ENCODE peak calls at places on chromosomes 4 and X, in seven cellular contexts. T is stimulated activated CD4-positive, alpha-beta T cell treated with anti-CD3 and anti-CD28 coated beads, Interleukin-15, amount 100 ng/mL, for 1 hour; Z is H7; S is A549; Q is GDM1; G is GM10248; O is kidney tubule cell. C is an unnamed sample.

GRCh38 chrX:39869846-39870601 is 227.7 kb downstream of the BCOR start:
- DNase-seq in Q (peak; percentile 54), T (peak; percentile 32), Z (no peak), O (peak; percentile 77), S (peak; percentile 35), G (no peak), C (no peak)

GRCh38 chrX:125382889-125383288 is 63.2 kb downstream of the TEX13C start:
- DNase-seq in O (no peak), S (no peak), T (no peak), Z (no peak), Q (no peak), G (no peak), C (no peak)

GRCh38 chrX:152817082-152817744 is 13.3 kb downstream of the CETN2 start:
- DNase-seq in O (peak; percentile 35), S (peak; percentile 38), Z (no peak), G (no peak), T (no peak), Q (no peak), C (peak; percentile 6)

GRCh38 chr4:47619691-47620090 is 134.6 kb downstream of the ATP10D start:
- DNase-seq in Z (no peak), S (no peak), Q (no peak), T (no peak), O (no peak), G (no peak), C (no peak)

GRCh38 chr4:77538144-77538543 is 67.5 kb upstream of the CXCL13 start:
- DNase-seq in S (peak; percentile 36), G (no peak), Q (no peak), Z (no peak), T (no peak), O (peak; percentile 85), C (no peak)

GRCh38 chr4:3371038-3371437 is 70.7 kb upstream of the HGFAC start:
- DNase-seq in Q (no peak), G (no peak), Z (peak; percentile 79), T (no peak), O (peak; percentile 35), S (no peak), C (no peak)

GRCh38 chr4:11765849-11766453 is 337.3 kb upstream of the HS3ST1 start:
- DNase-seq in T (no peak), Z (peak; percentile 47), O (peak; percentile 52), S (peak; percentile 37), Q (no peak), G (peak; percentile 15), C (peak; percentile 2)

GRCh38 chr4:38224850-38225249 is 264.7 kb downstream of the PTTG2 start:
- DNase-seq in T (no peak), Z (no peak), O (no peak), Q (no peak), S (no peak), G (no peak), C (no peak)

GRCh38 chrX:24235084-24235710 is 78.7 kb downstream of the SUPT20HL2 start:
- DNase-seq in Z (no peak), S (no peak), G (peak; percentile 13), O (no peak), T (no peak), Q (no peak), C (no peak)

GRCh38 chr4:145937990-145938611 is 522 bp downstream of the ZNF827 start:
- DNase-seq in T (no peak), Q (no peak), G (peak; percentile 53), Z (peak; percentile 81), S (peak; percentile 15), O (peak; percentile 55), C (peak; percentile 64)

GRCh38 chr4:77797239-77797638 is 21.9 kb downstream of the CNOT6L start:
- DNase-seq in G (no peak), S (peak; percentile 14), Q (no peak), T (no peak), Z (no peak), O (peak; percentile 72), C (no peak)

GRCh38 chrX:25344191-25344936 is 328.6 kb upstream of the ARX start:
- DNase-seq in S (no peak), G (no peak), Z (no peak), O (peak; percentile 62), T (no peak), Q (no peak), C (no peak)

GRCh38 chr4:73593631-73594241 is 26.5 kb downstream of the RASSF6 start:
- DNase-seq in Z (no peak), T (no peak), O (no peak), S (peak; percentile 44), Q (no peak), G (no peak), C (no peak)

GRCh38 chr4:13977755-13978154 is 350.2 kb upstream of the BOD1L1 start:
- DNase-seq in G (no peak), O (no peak), Z (no peak), Q (no peak), T (no peak), S (no peak), C (no peak)

GRCh38 chr4:39426728-39427127 is 20.0 kb downstream of the KLB start:
- DNase-seq in Q (no peak), Z (no peak), O (no peak), G (no peak), S (no peak), T (no peak), C (no peak)

GRCh38 chr4:55926610-55927009 is 22.1 kb upstream of the CEP135 start:
- DNase-seq in Q (no peak), O (no peak), S (no peak), T (no peak), G (no peak), Z (peak; percentile 8), C (no peak)

GRCh38 chrX:144896323-144896722 is 351.0 kb upstream of the SPANXN1 start:
- DNase-seq in O (peak; percentile 13), G (no peak), Q (no peak), T (no peak), Z (peak; percentile 10), S (no peak), C (no peak)

GRCh38 chr4:173494013-173494970 is 35.7 kb downstream of the HAND2 start:
- DNase-seq in O (peak; percentile 82), G (peak; percentile 80), Q (peak; percentile 55), T (no peak), Z (peak; percentile 87), S (peak; percentile 80), C (peak; percentile 78)

C was measured in germinal center.